ENCODE peak calls at places on chromosome 18, in nine cellular contexts. Q, L, N, R, Z, H, O, F and G are unnamed samples.

GRCh38 chr18:58400337-58400885 is 228.5 kb downstream of the ALPK2 start:
- DNase-seq in L (no peak), R (no peak), O (no peak), N (no peak), Q (no peak), Z (no peak), H (no peak), F (no peak), G (peak)

GRCh38 chr18:65938592-65939372 is 188.0 kb downstream of the CDH7 start:
- DNase-seq in N (peak), L (peak), O (peak), R (no peak), Q (peak), F (no peak), Z (no peak), H (peak), G (peak)

GRCh38 chr18:12765127-12765526 is 62.3 kb downstream of the PSMG2 start:
- DNase-seq in Q (no peak), L (peak), H (no peak), N (no peak), F (no peak), R (no peak), O (no peak), Z (no peak), G (peak)

GRCh38 chr18:34695300-34695699 is 14.8 kb upstream of the DTNA start:
- DNase-seq in O (peak), Q (no peak), F (peak), N (no peak), L (no peak), R (no peak), H (no peak), Z (no peak), G (no peak)

GRCh38 chr18:3712485-3712884 is 262.5 kb downstream of the TGIF1 start:
- DNase-seq in L (no peak), Z (no peak), O (no peak), H (no peak), N (no peak), R (no peak), Q (no peak), F (no peak), G (no peak)

GRCh38 chr18:63834471-63835113 is 52.9 kb upstream of the SERPINB2 start:
- DNase-seq in L (no peak), R (no peak), H (no peak), N (no peak), Q (no peak), F (peak), Z (no peak), O (no peak), G (no peak)

GRCh38 chr18:26532367-26533340 is 15.7 kb downstream of the KCTD1 start:
- DNase-seq in H (no peak), O (peak), F (peak), R (no peak), L (no peak), Q (no peak), Z (no peak), N (no peak), G (no peak)

GRCh38 chr18:12432881-12433280 is 25.2 kb downstream of the PRELID3A start:
- DNase-seq in F (no peak), H (no peak), Q (no peak), Z (no peak), O (no peak), R (no peak), L (no peak), N (no peak), G (no peak)

GRCh38 chr18:13696961-13697360 is 29.4 kb downstream of the FAM210A start:
- DNase-seq in R (no peak), O (peak), F (peak), Z (no peak), N (no peak), L (no peak), Q (no peak), H (no peak), G (no peak)

GRCh38 chr18:31664101-31664500 is 20.3 kb downstream of the B4GALT6 start:
- DNase-seq in F (no peak), O (no peak), R (no peak), L (no peak), N (no peak), H (no peak), Z (no peak), Q (no peak), G (no peak)

GRCh38 chr18:32201936-32202335 is 12.1 kb downstream of the MEP1B start:
- DNase-seq in Z (no peak), F (no peak), R (no peak), L (no peak), Q (no peak), H (no peak), N (no peak), O (no peak), G (no peak)

GRCh38 chr18:21053127-21053526 is 58.5 kb downstream of the ROCK1 start:
- DNase-seq in L (no peak), R (peak), O (peak), F (peak), N (no peak), Z (no peak), Q (no peak), H (no peak), G (no peak)

GRCh38 chr18:59779979-59780378 is 82.8 kb upstream of the CCBE1 start:
- DNase-seq in F (peak), Q (no peak), R (no peak), H (no peak), Z (no peak), N (no peak), L (no peak), O (peak), G (no peak)

GRCh38 chr18:5370332-5370731 is 74.8 kb upstream of the ZBTB14 start:
- DNase-seq in H (no peak), O (no peak), N (peak), Q (no peak), L (peak), F (no peak), Z (no peak), R (no peak), G (no peak)

GRCh38 chr18:35283923-35284794 is 5.9 kb downstream of the ZSCAN30 start:
- DNase-seq in Z (no peak), Q (no peak), N (no peak), R (no peak), O (no peak), L (no peak), H (no peak), F (no peak), G (no peak)

GRCh38 chr18:13616525-13617035 is 109.8 kb downstream of the FAM210A start:
- DNase-seq in F (no peak), L (no peak), Q (no peak), N (no peak), H (no peak), Z (no peak), O (no peak), R (no peak), G (no peak)

GRCh38 chr18:43847164-43848091 is 570.1 kb upstream of the SYT4 start:
- DNase-seq in R (peak), L (no peak), F (no peak), Z (no peak), N (peak), O (peak), Q (no peak), H (no peak), G (no peak)

GRCh38 chr18:44602845-44603244 is 77.8 kb upstream of the SETBP1 start:
- DNase-seq in R (no peak), O (peak), H (no peak), Z (no peak), Q (no peak), N (no peak), L (no peak), F (peak), G (no peak)

GRCh38 chr18:30081122-30081521 is 961.4 kb downstream of the DSC3 start:
- DNase-seq in L (no peak), R (no peak), H (no peak), N (peak), Z (no peak), Q (no peak), O (no peak), F (no peak), G (no peak)
- TF ChIP-seq CTCF in L (no peak), R (no peak), H (no peak), N (peak), Z (no peak), Q (no peak), O (no peak), F (no peak), G (no peak)

GRCh38 chr18:79379931-79380815 is 15.6 kb upstream of the NFATC1 start:
- DNase-seq in O (no peak), Q (no peak), F (no peak), Z (no peak), H (no peak), R (no peak), N (no peak), L (no peak), G (no peak)

GRCh38 chr18:79380816-79381806 is 14.6 kb upstream of the NFATC1 start:
- DNase-seq in L (peak), F (no peak), Z (no peak), N (peak), O (peak), H (no peak), R (no peak), Q (peak), G (no peak)

GRCh38 chr18:79378416-79379250 is 17.1 kb upstream of the NFATC1 start:
- DNase-seq in O (peak), F (peak), Q (peak), H (peak), Z (peak), L (no peak), N (peak), R (no peak), G (no peak)

GRCh38 chr18:79377187-79377891 is 18.4 kb upstream of the NFATC1 start:
- DNase-seq in F (no peak), L (no peak), H (no peak), R (no peak), N (no peak), O (no peak), Z (no peak), Q (no peak), G (no peak)

DNA sequence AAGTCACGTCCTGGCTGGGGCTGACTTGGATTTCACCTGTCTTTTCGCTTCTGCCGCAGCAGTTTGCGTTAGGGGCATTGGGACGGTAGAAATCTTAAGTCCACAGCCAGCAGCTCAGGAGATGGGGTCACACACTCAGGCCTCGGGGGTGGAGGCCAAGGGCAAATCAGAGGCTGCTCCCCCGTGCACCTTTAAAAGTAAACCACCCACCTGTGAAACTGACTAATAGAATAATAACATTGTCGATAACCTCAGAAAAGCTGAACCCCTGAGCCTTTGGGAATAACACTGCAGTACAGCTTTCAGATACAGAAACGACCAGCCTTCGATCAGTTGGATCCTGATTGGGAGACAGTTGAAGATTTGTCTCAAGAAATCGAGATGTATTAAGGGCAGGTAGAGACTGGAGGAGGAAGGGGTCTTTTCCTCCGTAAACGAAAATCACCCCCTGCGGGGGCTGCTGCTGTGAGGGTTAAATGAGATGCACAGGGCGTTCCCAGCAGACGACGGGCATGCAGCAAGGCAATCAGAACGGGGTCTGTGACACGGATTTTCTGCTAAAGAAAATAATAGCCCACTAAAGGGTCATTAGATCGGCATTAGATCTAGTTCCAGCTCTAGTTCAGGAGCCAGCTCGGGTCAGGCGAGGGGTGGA is 16.4 kb upstream of the NFATC1 start:
- DNase-seq in N (no peak), Q (no peak), F (no peak), H (no peak), R (no peak), Z (no peak), O (no peak), L (no peak), G (no peak)
- TF ChIP-seq CTCF in N (no peak), Q (no peak), F (no peak), H (no peak), R (no peak), Z (no peak), O (no peak), L (no peak), G (no peak)

GRCh38 chr18:72697706-72698105 is 153.6 kb upstream of the CBLN2 start:
- DNase-seq in L (no peak), H (no peak), O (no peak), Q (no peak), F (no peak), Z (no peak), N (no peak), R (no peak), G (no peak)

GRCh38 chr18:72704202-72704601 is 160.1 kb upstream of the CBLN2 start:
- DNase-seq in L (no peak), H (no peak), Q (no peak), N (no peak), O (no peak), Z (no peak), R (no peak), F (no peak), G (no peak)

GRCh38 chr18:72700961-72701710 is 157.0 kb upstream of the CBLN2 start:
- DNase-seq in L (no peak), N (no peak), Z (no peak), F (peak), R (no peak), H (peak), O (peak), Q (no peak), G (no peak)
- TF ChIP-seq CTCF in L (no peak), N (peak), Z (peak), F (peak), R (peak), H (peak), O (peak), Q (peak), G (peak)

GRCh38 chr18:23706971-23707640 is 17.9 kb downstream of the LAMA3 start:
- DNase-seq in O (peak), H (no peak), Z (no peak), N (no peak), Q (no peak), L (no peak), R (no peak), F (no peak), G (no peak)

GRCh38 chr18:23702606-23703005 is 13.4 kb downstream of the LAMA3 start:
- DNase-seq in Q (no peak), N (no peak), O (peak), Z (no peak), L (no peak), F (no peak), H (no peak), R (no peak), G (no peak)

GRCh38 chr18:23703987-23704384 is 14.7 kb downstream of the LAMA3 start:
- DNase-seq in Q (no peak), Z (no peak), N (no peak), L (no peak), O (no peak), H (no peak), R (no peak), F (no peak), G (no peak)

GRCh38 chr18:23703057-23703986 is 14.1 kb downstream of the LAMA3 start:
- DNase-seq in N (peak), O (peak), L (peak), F (peak), Q (no peak), H (no peak), R (peak), Z (no peak), G (no peak)

DNA sequence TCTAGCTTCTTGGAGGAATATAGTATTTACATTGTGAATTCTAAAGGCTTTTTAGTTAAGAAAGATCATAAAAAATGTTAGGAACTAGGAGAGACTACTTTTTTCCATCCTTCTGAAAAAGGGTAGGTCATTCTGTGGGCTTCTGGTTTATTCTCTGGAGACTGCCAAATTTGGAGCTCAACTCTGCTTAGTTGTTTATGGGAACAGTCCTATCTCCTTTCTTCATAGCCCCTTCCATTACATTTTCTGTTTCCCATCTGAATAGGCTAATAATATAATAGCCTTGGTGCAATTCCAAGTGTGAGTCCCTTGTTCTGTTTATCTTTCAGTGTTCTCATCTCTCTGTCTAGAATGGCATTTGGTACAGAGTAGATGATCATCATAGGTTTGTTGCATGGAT is 15.6 kb downstream of the LAMA3 start:
- DNase-seq in H (no peak), N (no peak), Q (no peak), R (no peak), O (no peak), Z (no peak), F (no peak), L (no peak), G (no peak)
- TF ChIP-seq CTCF in H (no peak), N (no peak), Q (no peak), R (no peak), O (no peak), Z (no peak), F (no peak), L (no peak), G (no peak)

DNA sequence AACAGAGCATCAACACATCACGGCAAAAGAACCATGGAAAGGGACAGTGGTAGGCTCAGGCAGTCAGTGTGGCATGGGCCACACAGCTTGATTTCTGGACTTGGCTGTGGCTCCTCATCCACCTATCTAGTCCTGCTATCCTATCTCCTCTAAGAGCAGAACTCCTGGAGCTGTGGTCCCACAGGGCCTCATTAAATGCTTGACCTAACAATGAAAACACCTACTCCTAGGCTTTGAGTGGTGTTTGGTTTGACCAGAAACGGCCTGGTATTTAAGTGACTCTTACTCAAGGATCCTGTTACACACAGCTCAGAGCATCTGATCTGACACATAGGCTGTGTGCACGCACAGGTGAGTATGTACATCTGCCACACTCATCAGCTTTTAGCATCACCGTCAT is 33.6 kb upstream of the SMAD2 start:
- DNase-seq in H (no peak), O (peak), Z (no peak), R (no peak), L (no peak), N (no peak), Q (no peak), F (no peak), G (no peak)
- TF ChIP-seq CTCF in H (no peak), O (no peak), Z (no peak), R (no peak), L (no peak), N (no peak), Q (no peak), F (no peak), G (no peak)